ENCODE peak calls at places on chromosomes 2 and 18, in four cellular contexts. Q, S, E and X are unnamed samples.

GRCh38 chr18:78727877-78728276 is 251.7 kb upstream of the SALL3 start:
- DNase-seq in Q (no peak), S (no peak), E (no peak), X (no peak)

GRCh38 chr2:66252002-66252545 is 182.9 kb upstream of the MEIS1 start:
- DNase-seq in Q (no peak), S (no peak), E (no peak), X (no peak)

GRCh38 chr2:42342061-42342794 is 18.8 kb downstream of the COX7A2L start:
- DNase-seq in Q (peak; percentile 53), S (peak; percentile 67), E (peak; percentile 47), X (peak; percentile 59)

GRCh38 chr2:195252018-195252417 is 405.0 kb upstream of the SLC39A10 start:
- DNase-seq in Q (no peak), S (no peak), E (no peak), X (no peak)

GRCh38 chr2:8494151-8494550 is 187.7 kb upstream of the ID2 start:
- DNase-seq in Q (no peak), S (peak; percentile 42), E (no peak), X (no peak)

GRCh38 chr2:227472265-227473018 is 486 bp downstream of the AGFG1 start:
- DNase-seq in Q (peak; percentile 37), S (peak; percentile 61), E (peak; percentile 19), X (no peak)

GRCh38 chr18:36441872-36442271 is 144.4 kb downstream of the FHOD3 start:
- DNase-seq in Q (no peak), S (no peak), E (no peak), X (no peak)

GRCh38 chr2:112155331-112156151 is 17.4 kb downstream of the FBLN7 start:
- DNase-seq in Q (peak; percentile 20), S (peak; percentile 61), E (no peak), X (no peak)

GRCh38 chr2:216486708-216487107 is 11.9 kb upstream of the RPL37A start:
- DNase-seq in Q (no peak), S (no peak), E (no peak), X (no peak)

GRCh38 chr2:213640742-213641425 is 356.6 kb downstream of the SPAG16 start:
- DNase-seq in Q (peak; percentile 1), S (no peak), E (no peak), X (no peak)

DNA sequence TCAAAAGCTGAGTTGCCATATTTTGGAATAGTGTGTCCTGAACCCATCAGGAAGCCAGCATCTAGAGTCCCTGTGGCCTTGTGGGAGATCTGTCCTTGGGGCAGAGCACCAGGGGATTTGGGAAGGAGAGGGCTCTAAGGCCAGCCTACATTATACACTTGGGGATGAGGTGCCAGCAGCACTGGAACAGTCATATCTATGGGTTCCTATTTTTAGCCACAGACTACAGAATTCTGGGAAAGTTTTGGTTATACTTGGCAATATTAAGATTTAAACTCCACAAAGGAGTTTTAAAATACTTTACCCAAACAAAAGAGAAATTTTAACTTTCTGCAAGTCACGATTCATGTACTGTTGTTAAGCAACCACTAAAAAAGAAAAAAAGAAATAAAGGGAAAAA is 405.7 kb upstream of the MMADHC start:
- DNase-seq in Q (no peak), S (no peak), E (no peak), X (no peak)
- H3K4me1 ChIP-seq in Q (no peaks in the 10 kb centered on the region), S (no peaks in the 10 kb centered on the region), E (peaks cover 22% of the 10 kb centered on the region), X (peaks cover 66% of the 10 kb centered on the region)

GRCh38 chr2:73457982-73458381 is 72.3 kb downstream of the ALMS1 start:
- DNase-seq in Q (no peak), S (no peak), E (no peak), X (no peak)
- H3K36me3 ChIP-seq in Q (no peaks in the 10 kb centered on the region), S (no peaks in the 10 kb centered on the region), E (peaks cover 80% of the 10 kb centered on the region), X (peaks cover 25% of the 10 kb centered on the region)

DNA sequence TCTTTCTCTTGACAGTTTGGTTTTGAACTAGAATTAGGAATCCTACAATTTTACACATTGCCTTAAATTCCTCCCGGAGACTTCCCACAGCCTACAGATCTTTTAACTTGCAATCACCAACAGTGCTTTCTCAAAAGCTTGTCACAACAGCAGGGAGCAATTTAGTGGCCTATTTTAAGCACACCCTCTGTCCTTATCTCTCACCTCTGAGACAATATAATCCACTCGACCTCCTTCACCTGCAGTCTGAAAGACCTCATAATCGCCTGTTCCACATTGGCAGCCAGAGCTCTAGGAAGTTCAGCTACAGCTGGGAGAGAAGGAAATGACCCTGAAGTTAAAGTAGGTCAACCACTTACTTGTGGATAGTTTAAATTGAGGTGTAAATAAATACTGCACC is 249.7 kb upstream of the DLGAP1 start:
- DNase-seq in Q (no peak), S (no peak), E (no peak), X (no peak)
- H3K27ac ChIP-seq in Q (no peak overlapping the region), S (no peak overlapping the region), E (no peak overlapping the region), X (no peak overlapping the region)

GRCh38 chr2:64794426-64794995 is 140.8 kb upstream of the SERTAD2 start:
- DNase-seq in Q (no peak), S (no peak), E (no peak), X (no peak)
- H3K4me1 ChIP-seq in Q (no peaks in the 10 kb centered on the region), S (no peaks in the 10 kb centered on the region), E (peaks cover 4% of the 10 kb centered on the region), X (no peaks in the 10 kb centered on the region)

GRCh38 chr2:232473467-232473890 is 14.2 kb downstream of the ECEL1 start:
- DNase-seq in Q (peak; percentile 27), S (no peak), E (no peak), X (no peak)
- H3K36me3 ChIP-seq in Q (no peaks in the 10 kb centered on the region), S (no peaks in the 10 kb centered on the region), E (no peaks in the 10 kb centered on the region), X (no peaks in the 10 kb centered on the region)

DNA sequence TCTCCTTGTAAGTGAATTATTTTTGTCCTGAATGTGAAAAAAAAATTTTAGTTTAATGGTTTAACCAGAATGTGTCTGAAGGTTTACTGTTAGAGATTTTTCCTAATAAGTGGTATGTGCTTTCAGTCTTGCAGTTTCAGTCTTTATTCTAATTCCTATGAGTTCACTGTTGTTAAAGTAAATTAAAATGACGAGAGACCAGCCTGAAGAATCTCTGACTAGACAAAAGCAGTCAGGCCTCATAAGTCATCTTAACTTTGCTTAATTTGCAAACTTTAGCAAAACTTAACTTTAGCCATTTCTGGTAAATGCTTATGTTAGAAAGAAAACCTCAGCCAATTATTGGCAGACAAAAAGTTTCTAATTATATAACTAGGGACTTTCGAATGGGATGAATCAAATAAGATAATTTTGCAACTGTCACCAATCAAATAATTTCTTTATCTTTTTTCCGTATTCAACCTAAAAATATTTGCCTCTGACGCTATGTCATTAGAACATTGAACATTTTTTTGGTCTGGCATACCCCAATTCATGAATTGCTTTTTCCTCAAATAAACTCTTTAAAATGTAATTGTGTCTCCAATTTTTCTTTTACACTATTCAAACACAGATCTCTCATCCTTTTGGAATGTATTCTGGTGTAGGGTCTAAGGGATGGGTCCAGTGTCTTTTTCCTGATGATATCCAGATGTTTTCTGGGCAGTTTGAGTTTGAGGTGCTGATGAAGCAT is 70.6 kb downstream of the ACAA2 start:
- DNase-seq in Q (no peak), S (no peak), E (no peak), X (no peak)
- H3K27ac ChIP-seq in Q (no peak overlapping the region), S (no peak overlapping the region), E (no peak overlapping the region), X (no peak overlapping the region)

DNA sequence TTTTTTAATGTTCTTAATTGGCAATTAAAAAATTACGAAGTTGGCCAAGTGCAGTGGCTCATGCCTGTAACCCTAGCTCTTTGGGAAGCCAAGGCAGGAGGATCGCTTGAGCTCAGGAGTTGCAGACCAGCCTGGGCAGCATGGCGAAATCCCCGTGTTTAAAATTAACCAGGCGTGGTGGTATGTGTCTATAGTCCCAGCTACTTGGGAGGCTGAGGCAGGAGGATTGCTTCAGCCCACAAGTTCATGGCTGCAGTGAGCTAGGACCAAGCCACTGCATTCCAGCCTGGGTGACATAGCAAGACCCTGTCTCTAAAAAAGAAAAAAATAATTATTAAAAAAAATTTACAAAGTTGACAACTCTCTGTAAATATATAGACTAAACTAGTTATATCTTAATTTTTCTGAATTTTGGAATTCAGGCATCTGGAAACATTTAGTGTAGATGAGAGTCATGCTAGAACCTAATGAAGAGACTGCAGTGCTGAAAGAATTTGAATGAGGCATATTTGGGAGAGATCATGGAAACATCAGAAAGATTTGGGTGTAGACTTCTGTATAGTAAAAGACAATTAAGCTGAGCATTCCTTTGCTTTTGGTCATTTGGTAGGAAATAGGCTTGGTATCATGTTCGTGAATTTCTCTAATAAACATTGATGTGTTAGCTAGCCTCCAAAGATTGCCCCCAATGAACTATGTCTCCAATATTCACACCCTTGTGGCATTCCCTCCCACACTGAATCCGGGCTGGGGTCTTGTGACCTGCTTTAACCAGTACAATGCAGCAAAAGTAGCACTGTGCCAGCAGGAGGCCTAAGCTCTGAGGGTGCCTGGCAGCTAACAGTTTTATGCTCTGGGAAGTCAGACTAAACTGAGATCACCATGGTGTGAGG is 4.2 kb upstream of the ROCK1 start:
- DNase-seq in Q (no peak), S (no peak), E (no peak), X (no peak)
- H3K4me1 ChIP-seq in Q (no peaks in the 10 kb centered on the region), S (no peaks in the 10 kb centered on the region), E (peaks cover 9% of the 10 kb centered on the region), X (peaks cover 36% of the 10 kb centered on the region)